ENCODE peak calls at places on chromosomes 3 and 15, in five cellular contexts. X is AG09309, M is HFF-Myc, W is pancreas, B is right lobe of liver. H is an unnamed sample.

GRCh38 chr3:15205934-15206661 is at the start of gene CAPN7:
- DNase-seq in B (peak), M (peak), W (peak), X (peak), H (peak)

GRCh38 chr3:69647710-69648109 is 91.6 kb upstream of the MITF start:
- DNase-seq in W (no peak), M (no peak), B (no peak), X (no peak), H (no peak)

GRCh38 chr15:26628879-26629529 is 143.9 kb downstream of the GABRB3 start:
- DNase-seq in B (peak), W (peak), X (no peak), M (peak), H (no peak)

GRCh38 chr15:35925634-35926380 is 379.8 kb upstream of the DPH6 start:
- DNase-seq in X (no peak), W (no peak), B (no peak), M (no peak), H (no peak)

GRCh38 chr3:185815391-185816282 is 9.2 kb downstream of the IGF2BP2 start:
- DNase-seq in X (no peak), M (no peak), W (no peak), B (no peak), H (no peak)

GRCh38 chr3:196202516-196202970 is 8.7 kb downstream of the ZDHHC19 start:
- DNase-seq in W (no peak), X (no peak), B (no peak), M (no peak), H (no peak)

GRCh38 chr3:179735321-179735720 is 82.5 kb downstream of the USP13 start:
- DNase-seq in B (no peak), W (no peak), M (no peak), X (no peak), H (no peak)

GRCh38 chr3:129892486-129892856 is 1.0 kb downstream of the TMCC1 start:
- DNase-seq in W (peak), X (no peak), M (no peak), B (peak), H (no peak)

GRCh38 chr3:12870942-12871341 is 29.6 kb upstream of the RPL32 start:
- DNase-seq in W (no peak), X (no peak), B (no peak), M (no peak), H (no peak)

GRCh38 chr3:171783626-171784025 is 26.7 kb downstream of the PLD1 start:
- DNase-seq in B (no peak), W (no peak), M (no peak), X (no peak), H (no peak)

GRCh38 chr3:13500133-13500885 is 20.2 kb downstream of the HDAC11 start:
- DNase-seq in W (peak), B (no peak), M (no peak), X (no peak), H (no peak)

GRCh38 chr3:72439321-72440183 is 408.7 kb downstream of the SHQ1 start:
- DNase-seq in M (no peak), B (no peak), X (no peak), W (no peak), H (no peak)

GRCh38 chr3:56494679-56495322 is 26.5 kb upstream of the ERC2 start:
- DNase-seq in B (peak), M (peak), W (peak), X (peak), H (no peak)

GRCh38 chr3:76400141-76400540 is 614.8 kb upstream of the ZNF717 start:
- DNase-seq in X (no peak), W (no peak), M (no peak), B (no peak), H (no peak)

GRCh38 chr15:38325290-38325990 is 72.8 kb downstream of the SPRED1 start:
- DNase-seq in X (no peak), W (no peak), M (no peak), B (no peak), H (no peak)

GRCh38 chr3:182904164-182904563 is 76.2 kb downstream of the DCUN1D1 start:
- DNase-seq in M (no peak), W (no peak), B (no peak), X (no peak), H (no peak)

GRCh38 chr3:9727041-9727595 is 4.4 kb upstream of the BRPF1 start:
- DNase-seq in X (no peak), M (no peak), W (no peak), B (no peak), H (peak)

GRCh38 chr15:96075895-96076294 is 254.6 kb upstream of the NR2F2 start:
- DNase-seq in X (no peak), W (no peak), B (no peak), M (no peak), H (no peak)

GRCh38 chr15:96076350-96076749 is 254.2 kb upstream of the NR2F2 start:
- DNase-seq in W (no peak), M (no peak), X (no peak), B (no peak), H (no peak)

GRCh38 chr15:96072821-96073220 is 257.7 kb upstream of the NR2F2 start:
- DNase-seq in X (no peak), B (no peak), W (no peak), M (no peak), H (no peak)

GRCh38 chr15:96070636-96071035 is 259.9 kb upstream of the NR2F2 start:
- DNase-seq in X (peak), W (no peak), M (no peak), B (no peak), H (no peak)

DNA sequence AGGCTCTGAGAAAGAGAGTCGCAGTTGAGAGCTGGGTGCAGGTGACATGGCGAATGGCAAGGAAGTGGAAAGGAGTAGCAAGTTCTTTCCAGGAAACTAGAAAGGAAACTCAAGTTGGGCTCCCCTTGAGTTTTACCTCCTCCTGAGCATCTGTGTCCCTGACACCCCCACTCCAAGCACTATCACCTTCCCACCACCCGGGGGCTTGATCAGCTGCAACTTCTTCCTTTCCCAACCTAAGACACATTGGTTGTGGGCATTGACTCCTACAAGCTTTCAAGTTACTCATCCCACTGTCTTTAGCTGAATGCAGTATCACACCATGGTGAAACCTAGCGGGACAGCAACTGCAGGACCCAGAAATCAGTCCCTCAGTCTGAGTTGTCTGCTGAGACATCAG is 256.6 kb upstream of the NR2F2 start:
- DNase-seq in M (no peak), B (no peak), W (no peak), X (no peak), H (no peak)
- TF ChIP-seq CTCF in M (no peak), B (no peak), W (no peak), X (no peak), H (no peak)

GRCh38 chr3:54891540-54891897 is 36.3 kb downstream of the LRTM1 start:
- DNase-seq in W (no peak), X (peak), B (peak), M (peak), H (no peak)
- TF ChIP-seq CTCF in W (peak), X (peak), B (peak), M (peak), H (no peak)

DNA sequence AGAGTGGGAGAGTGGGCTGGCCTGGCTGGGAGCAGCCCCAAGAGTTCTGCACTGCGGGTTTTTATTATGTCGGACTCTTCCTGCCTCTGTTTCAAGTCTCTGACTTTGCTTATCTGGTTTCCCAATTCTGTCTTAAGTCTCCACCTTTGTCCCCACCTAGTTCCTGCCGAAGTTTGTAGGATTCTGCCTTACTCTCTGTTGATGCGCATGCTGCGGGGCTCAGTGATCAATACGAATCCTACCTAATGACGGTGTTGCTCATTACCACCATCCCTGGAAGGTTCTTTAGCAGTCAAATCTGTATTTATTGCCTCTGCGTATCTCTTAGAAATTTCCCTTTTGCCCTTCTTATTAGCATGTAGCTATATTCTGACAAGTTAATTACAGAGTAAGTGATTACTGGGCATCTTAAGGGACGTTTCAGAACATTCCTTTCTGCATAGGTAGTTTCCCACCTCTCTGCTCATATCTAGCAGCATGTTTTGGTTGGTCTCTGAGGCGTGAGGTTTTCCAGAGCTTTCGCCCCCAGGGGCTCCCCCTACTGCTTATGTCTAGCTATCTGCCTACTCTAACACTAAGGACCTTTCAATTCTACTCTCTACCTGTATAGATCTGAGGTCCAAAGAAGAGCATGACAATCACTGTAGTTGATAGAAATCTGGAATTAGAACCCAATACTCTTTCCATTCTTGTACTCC is 236.0 kb upstream of the EIF1B start:
- DNase-seq in W (no peak), X (no peak), B (no peak), M (no peak), H (no peak)
- TF ChIP-seq CTCF in W (no peak), X (peak), B (no peak), M (peak), H (no peak)

DNA sequence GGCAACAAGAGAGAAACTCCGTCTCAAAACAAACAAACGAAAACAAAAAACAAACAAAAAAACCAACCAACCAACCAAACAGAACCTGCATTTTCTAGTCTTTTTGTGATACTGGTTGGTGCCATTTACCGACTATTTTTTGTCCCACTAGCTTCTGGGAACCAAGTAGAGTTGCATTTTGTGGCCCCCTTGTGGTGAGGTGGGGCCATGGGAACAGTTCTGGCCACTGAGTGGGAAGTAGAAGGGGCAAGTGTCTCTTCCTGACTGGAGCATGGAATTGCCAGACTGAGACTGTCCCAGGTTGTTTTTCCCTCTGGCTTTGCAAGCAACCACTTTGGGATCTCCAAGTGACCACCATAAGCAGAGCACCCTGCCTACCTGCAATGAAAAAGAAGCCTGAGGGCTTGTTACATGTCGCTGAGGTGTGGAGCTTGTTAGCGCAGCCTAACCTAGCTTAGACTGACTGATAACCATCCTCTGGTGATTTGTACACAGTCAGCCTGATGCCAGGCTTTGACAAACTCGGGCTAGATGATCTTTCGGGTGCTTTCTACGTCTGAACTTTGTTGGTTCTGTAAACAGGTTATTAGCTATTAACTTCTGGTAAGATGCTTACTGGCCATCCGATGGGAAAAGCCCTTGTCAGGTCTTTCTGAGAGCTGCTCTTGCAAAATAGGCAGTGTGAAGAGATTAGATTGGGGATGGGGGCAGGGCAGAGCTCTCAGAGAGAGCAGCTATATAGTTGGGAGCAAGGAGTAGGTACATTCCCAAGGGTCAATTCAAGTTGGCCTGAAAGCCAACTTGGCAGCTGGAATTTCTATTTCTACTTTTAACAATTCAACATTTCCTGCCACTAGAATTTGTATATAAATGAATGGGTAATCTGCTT is 172.2 kb downstream of the SSR3 start:
- DNase-seq in B (peak), X (no peak), W (no peak), M (no peak), H (no peak)
- TF ChIP-seq CTCF in B (peak), X (peak), W (peak), M (peak), H (no peak)

DNA sequence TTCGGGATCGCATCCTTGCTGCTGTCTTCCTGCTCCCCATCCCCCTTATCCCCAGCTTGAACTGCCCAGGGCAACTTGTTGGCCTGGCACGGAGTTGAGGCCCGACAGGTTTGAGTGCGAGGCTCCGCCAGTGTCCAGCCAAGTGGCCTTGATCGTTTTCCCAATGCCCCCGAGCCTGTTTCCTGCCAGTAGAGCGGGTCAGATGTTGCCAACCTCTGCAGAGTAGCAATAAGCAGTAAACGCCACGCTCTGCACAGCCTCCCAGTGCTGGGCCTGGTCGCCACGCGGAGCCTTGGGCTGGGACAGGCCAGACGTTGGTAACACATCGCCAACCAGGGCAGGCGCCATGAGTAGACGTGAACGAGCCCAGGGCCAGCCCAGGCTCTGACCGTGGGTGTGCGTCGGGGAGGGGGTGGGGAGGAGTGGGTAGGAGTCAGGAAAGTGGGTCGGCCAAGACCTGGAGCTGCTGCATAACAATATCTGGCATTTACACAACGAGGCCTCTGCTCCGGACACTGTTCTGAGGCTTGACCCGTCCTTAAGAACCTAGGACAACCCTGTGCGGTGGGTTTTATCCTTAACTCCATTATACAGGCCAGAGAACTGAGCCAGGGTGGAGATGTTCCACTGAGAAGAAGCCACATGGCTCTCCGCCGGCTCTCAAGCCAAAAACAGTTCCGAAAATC is 444 bp upstream of the ABHD14A start:
- DNase-seq in B (peak), M (no peak), W (peak), X (no peak), H (no peak)
- TF ChIP-seq CTCF in B (no peak), M (no peak), W (no peak), X (no peak), H (no peak)

GRCh38 chr3:114147281-114147680 is 31.6 kb downstream of the DRD3 start:
- DNase-seq in M (no peak), X (no peak), W (no peak), B (no peak), H (no peak)
- TF ChIP-seq CTCF in M (no peak), X (no peak), W (no peak), B (no peak), H (no peak)

GRCh38 chr15:64836023-64836536 is 5.6 kb upstream of the PLEKHO2 start:
- DNase-seq in X (no peak), W (no peak), M (no peak), B (peak), H (no peak)
- TF ChIP-seq CTCF in X (no peak), W (no peak), M (no peak), B (no peak), H (no peak)

GRCh38 chr15:31498329-31498728 is 171.7 kb downstream of the KLF13 start:
- DNase-seq in B (no peak), X (no peak), M (no peak), W (no peak), H (no peak)
- TF ChIP-seq CTCF in B (no peak), X (peak), M (no peak), W (no peak), H (no peak)

GRCh38 chr3:41450416-41451231 is 251.3 kb downstream of the CTNNB1 start:
- DNase-seq in W (no peak), M (peak), B (peak), X (no peak), H (no peak)
- TF ChIP-seq CTCF in W (no peak), M (no peak), B (peak), X (peak), H (no peak)

DNA sequence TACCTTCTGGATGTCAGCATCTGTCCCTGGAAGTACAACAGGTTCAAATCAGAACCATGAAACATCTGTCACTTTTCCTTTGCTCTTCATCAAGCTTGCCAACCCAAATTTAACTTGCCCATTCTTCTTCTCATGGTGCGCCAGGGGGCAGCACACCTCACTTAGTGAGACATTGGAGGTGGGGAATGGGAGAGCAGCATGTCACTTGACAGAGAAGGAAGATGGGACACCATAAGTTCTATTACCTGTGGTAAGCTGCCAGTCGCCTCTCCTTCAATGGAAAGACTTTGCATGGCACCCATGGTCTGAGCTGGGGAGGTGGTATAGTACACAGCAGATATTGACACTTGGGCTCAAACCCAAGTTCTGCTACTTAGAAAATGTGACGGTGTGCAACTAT is 2.9 kb downstream of the SCN5A start:
- DNase-seq in B (no peak), M (no peak), X (no peak), W (no peak), H (no peak)
- TF ChIP-seq CTCF in B (no peak), M (peak), X (peak), W (no peak), H (no peak)